ENCODE peak calls at places on chromosomes 6 and 20, in seven cellular contexts. One of them, this sample, is unnamed.

GRCh38 chr20:2136275-2136674 is 34.6 kb downstream of the STK35 start:
- DNase-seq in occipital lobe: peak
- DNase-seq in hepatocyte: no peak
- DNase-seq in left ventricle myocardium inferior: no peak
- DNase-seq in cardiac fibroblast: no peak
- DNase-seq in bronchial epithelial cell: no peak
- DNase-seq in HEK293T: no peak
- DNase-seq in this sample: no peak

GRCh38 chr6:116564921-116565872 is 6.1 kb upstream of the RWDD1 start:
- DNase-seq in occipital lobe: peak
- DNase-seq in hepatocyte: no peak
- DNase-seq in left ventricle myocardium inferior: peak
- DNase-seq in cardiac fibroblast: peak
- DNase-seq in bronchial epithelial cell: no peak
- DNase-seq in HEK293T: no peak
- DNase-seq in this sample: peak

GRCh38 chr6:6895929-6896328 is 211.8 kb upstream of the RREB1 start:
- DNase-seq in occipital lobe: no peak
- DNase-seq in hepatocyte: no peak
- DNase-seq in left ventricle myocardium inferior: no peak
- DNase-seq in cardiac fibroblast: no peak
- DNase-seq in bronchial epithelial cell: no peak
- DNase-seq in HEK293T: no peak
- DNase-seq in this sample: no peak

GRCh38 chr20:19482726-19483125 is 270.3 kb downstream of the SLC24A3 start:
- DNase-seq in occipital lobe: no peak
- DNase-seq in hepatocyte: no peak
- DNase-seq in left ventricle myocardium inferior: no peak
- DNase-seq in cardiac fibroblast: no peak
- DNase-seq in bronchial epithelial cell: no peak
- DNase-seq in HEK293T: no peak
- DNase-seq in this sample: no peak

GRCh38 chr6:14059791-14060436 is 57.7 kb upstream of the CD83 start:
- DNase-seq in occipital lobe: peak
- DNase-seq in hepatocyte: no peak
- DNase-seq in left ventricle myocardium inferior: peak
- DNase-seq in cardiac fibroblast: peak
- DNase-seq in bronchial epithelial cell: peak
- DNase-seq in HEK293T: no peak
- DNase-seq in this sample: peak

GRCh38 chr6:37640776-37641395 is 56.8 kb downstream of the MDGA1 start:
- DNase-seq in occipital lobe: no peak
- DNase-seq in hepatocyte: no peak
- DNase-seq in left ventricle myocardium inferior: no peak
- DNase-seq in cardiac fibroblast: no peak
- DNase-seq in bronchial epithelial cell: no peak
- DNase-seq in HEK293T: no peak
- DNase-seq in this sample: no peak

GRCh38 chr20:57244627-57245214 is 21.7 kb downstream of the BMP7 start:
- DNase-seq in occipital lobe: no peak
- DNase-seq in hepatocyte: no peak
- DNase-seq in left ventricle myocardium inferior: no peak
- DNase-seq in cardiac fibroblast: no peak
- DNase-seq in bronchial epithelial cell: no peak
- DNase-seq in HEK293T: no peak
- DNase-seq in this sample: no peak

GRCh38 chr6:108643184-108643583 is 82.5 kb downstream of the FOXO3 start:
- DNase-seq in occipital lobe: no peak
- DNase-seq in hepatocyte: no peak
- DNase-seq in left ventricle myocardium inferior: no peak
- DNase-seq in cardiac fibroblast: no peak
- DNase-seq in bronchial epithelial cell: no peak
- DNase-seq in HEK293T: no peak
- DNase-seq in this sample: no peak

GRCh38 chr6:45132683-45133294 is 195.3 kb upstream of the RUNX2 start:
- DNase-seq in occipital lobe: no peak
- DNase-seq in hepatocyte: no peak
- DNase-seq in left ventricle myocardium inferior: no peak
- DNase-seq in cardiac fibroblast: no peak
- DNase-seq in bronchial epithelial cell: no peak
- DNase-seq in HEK293T: no peak
- DNase-seq in this sample: no peak

GRCh38 chr6:31053873-31054272 is 43.6 kb downstream of the MUC22 start:
- DNase-seq in occipital lobe: no peak
- DNase-seq in hepatocyte: no peak
- DNase-seq in left ventricle myocardium inferior: peak
- DNase-seq in cardiac fibroblast: no peak
- DNase-seq in bronchial epithelial cell: no peak
- DNase-seq in HEK293T: no peak
- DNase-seq in this sample: no peak

GRCh38 chr6:119929121-119929520 is 579.6 kb upstream of the MAN1A1 start:
- DNase-seq in occipital lobe: no peak
- DNase-seq in hepatocyte: no peak
- DNase-seq in left ventricle myocardium inferior: no peak
- DNase-seq in cardiac fibroblast: no peak
- DNase-seq in bronchial epithelial cell: peak
- DNase-seq in HEK293T: no peak
- DNase-seq in this sample: no peak